ENCODE peak calls at places on chromosomes 5 and 9, in four cellular contexts. C, G, A and E are unnamed samples.

GRCh38 chr9:72362680-72363139 is 2.3 kb downstream of the ZFAND5 start:
- DNase-seq in A (peak), G (peak), C (peak), E (peak)

GRCh38 chr5:52560366-52560765 is 227.3 kb upstream of the ITGA1 start:
- DNase-seq in G (peak), C (no peak), A (no peak), E (no peak)

GRCh38 chr5:69527128-69527745 is 32.8 kb upstream of the GTF2H2C start:
- DNase-seq in C (no peak), G (no peak), A (no peak), E (no peak)

GRCh38 chr5:114113604-114114003 is 248.3 kb upstream of the KCNN2 start:
- DNase-seq in A (no peak), G (no peak), C (no peak), E (no peak)

GRCh38 chr5:96572864-96573512 is 89.2 kb upstream of the CAST start:
- DNase-seq in C (no peak), A (no peak), G (peak), E (peak)

GRCh38 chr5:158682631-158683030 is 417.1 kb downstream of the EBF1 start:
- DNase-seq in A (no peak), G (no peak), C (no peak), E (no peak)

GRCh38 chr5:40551706-40552557 is 127.8 kb upstream of the PTGER4 start:
- DNase-seq in C (no peak), G (peak), A (no peak), E (peak)

GRCh38 chr5:173554989-173555705 is 61.3 kb downstream of the BOD1 start:
- DNase-seq in C (no peak), G (no peak), A (no peak), E (no peak)

GRCh38 chr9:123268240-123268949 is at the start of gene STRBP:
- DNase-seq in A (peak), C (peak), G (peak), E (peak)

GRCh38 chr5:139862313-139862712 is 66.7 kb downstream of the PSD2 start:
- DNase-seq in G (peak), C (no peak), A (no peak), E (peak)

GRCh38 chr5:127930311-127930710 is 153.3 kb upstream of the SLC12A2 start:
- DNase-seq in G (peak), C (no peak), A (no peak), E (peak)

GRCh38 chr9:114196924-114197570 is 41.7 kb downstream of the COL27A1 start:
- DNase-seq in G (no peak), A (no peak), C (no peak), E (no peak)

GRCh38 chr9:80698725-80699124 is 990.6 kb downstream of the TLE1 start:
- DNase-seq in C (no peak), G (no peak), A (no peak), E (no peak)

GRCh38 chr9:80701061-80701460 is 988.3 kb downstream of the TLE1 start:
- DNase-seq in G (peak), A (no peak), C (no peak), E (no peak)

GRCh38 chr9:80699551-80699998 is 989.8 kb downstream of the TLE1 start:
- DNase-seq in G (peak), A (no peak), C (no peak), E (peak)
- H3K27ac ChIP-seq in G (peak), A (no peak), C (peak), E (peak)

GRCh38 chr5:91283326-91283725 is 99.8 kb downstream of the ARRDC3 start:
- DNase-seq in C (no peak), A (no peak), G (peak), E (no peak)
- H3K27ac ChIP-seq in C (no peak), A (no peak), G (no peak), E (no peak)

DNA sequence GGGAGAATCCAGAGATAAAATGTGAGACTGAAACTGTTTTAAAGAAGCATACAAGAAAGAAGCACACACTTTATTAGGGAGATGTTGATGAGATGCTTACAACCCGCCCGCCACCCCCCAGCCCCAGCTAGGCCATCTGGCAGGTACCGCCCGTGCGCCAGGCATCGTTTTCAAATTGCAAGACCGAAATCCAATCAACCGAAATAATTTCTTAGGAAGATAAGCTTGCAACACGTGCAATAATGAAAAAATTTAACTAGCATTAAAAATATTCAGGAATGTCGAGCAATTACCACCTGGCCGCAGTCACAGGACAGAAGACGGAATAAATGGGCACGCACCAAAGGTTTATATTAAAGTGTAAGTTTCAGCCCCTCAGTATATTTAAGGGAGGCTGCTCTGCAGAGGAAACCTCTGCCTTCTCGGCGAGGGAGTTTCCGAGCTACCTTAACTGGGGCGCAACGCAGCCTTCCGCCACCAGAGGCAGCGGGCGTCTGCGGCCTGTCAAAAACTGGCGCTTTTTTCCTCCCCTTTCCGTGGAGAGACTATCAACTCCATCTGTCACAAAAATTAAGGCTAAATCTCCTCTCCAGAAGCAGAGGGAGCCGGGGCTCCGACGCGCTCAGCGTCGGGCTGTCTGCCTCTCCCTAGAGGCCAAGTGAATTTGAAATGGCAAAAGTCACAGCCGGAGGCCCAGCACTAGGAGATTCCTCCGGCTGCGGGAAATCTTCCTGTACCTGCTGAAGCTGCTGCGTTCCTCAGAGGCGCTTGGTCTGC is 1.0 kb upstream of the GAS1 start:
- DNase-seq in C (peak), A (peak), G (peak), E (peak)
- H3K27ac ChIP-seq in C (peak), A (peak), G (peak), E (no peak)

GRCh38 chr9:131627846-131628820 is 82.8 kb downstream of the PRRT1B start:
- DNase-seq in C (no peak), G (no peak), A (no peak), E (peak)

GRCh38 chr9:131625388-131625787 is 80.1 kb downstream of the PRRT1B start:
- DNase-seq in A (no peak), C (no peak), G (no peak), E (no peak)

GRCh38 chr9:131628821-131629197 is 83.5 kb downstream of the PRRT1B start:
- DNase-seq in G (no peak), A (no peak), C (no peak), E (no peak)

GRCh38 chr9:131625848-131626670 is 80.7 kb downstream of the PRRT1B start:
- DNase-seq in G (no peak), A (no peak), C (no peak), E (no peak)

GRCh38 chr9:131627326-131627845 is 82.1 kb downstream of the PRRT1B start:
- DNase-seq in G (no peak), A (no peak), C (no peak), E (peak)
- H3K27ac ChIP-seq in G (no peak), A (peak), C (no peak), E (peak)

GRCh38 chr5:62083247-62083646 is 222.8 kb upstream of the KIF2A start:
- DNase-seq in C (no peak), A (no peak), G (no peak), E (no peak)
- H3K27ac ChIP-seq in C (no peak), A (no peak), G (peak), E (no peak)

GRCh38 chr9:35054185-35054835 is 18.1 kb downstream of the VCP start:
- DNase-seq in C (no peak), A (no peak), G (no peak), E (no peak)
- H3K27ac ChIP-seq in C (no peak), A (no peak), G (no peak), E (no peak)

DNA sequence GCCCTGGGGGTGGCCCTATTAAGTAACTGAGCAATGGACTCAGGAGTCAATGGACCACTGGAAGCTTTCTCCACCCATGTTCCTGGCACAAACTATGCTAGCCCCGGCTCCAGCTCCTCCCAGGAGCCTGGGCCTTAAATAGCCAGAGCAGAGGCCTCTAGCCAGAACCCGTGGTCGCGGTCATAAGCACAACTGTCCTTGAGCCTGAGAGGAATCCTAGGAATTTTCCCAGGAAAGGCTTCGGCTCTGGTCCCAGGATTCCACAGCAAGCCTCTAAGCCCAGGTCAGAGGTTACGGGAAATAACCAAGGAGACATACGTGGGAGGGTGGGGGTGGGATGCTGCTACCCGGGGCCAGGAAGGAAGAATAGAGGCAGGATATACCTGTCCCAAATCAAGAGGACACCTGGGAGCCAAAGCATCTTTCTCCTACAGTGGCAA is 5.5 kb downstream of the SEPTIN8 start:
- DNase-seq in G (no peak), C (peak), A (peak), E (peak)
- H3K27ac ChIP-seq in G (no peak), C (peak), A (peak), E (no peak)